ENCODE peak calls at places on chromosome 18, in four cellular contexts. G is A549, I is HepG2, F is GM12878. S is an unnamed sample.

GRCh38 chr18:13584826-13585225 is 141.5 kb downstream of the FAM210A start:
- DNase-seq in I (no peak), G (no peak), F (no peak), S (no peak)

GRCh38 chr18:4813708-4814107 is 358.6 kb upstream of the DLGAP1 start:
- DNase-seq in F (no peak), I (no peak), G (no peak), S (no peak)

GRCh38 chr18:35117951-35118411 is 76.8 kb downstream of the MAPRE2 start:
- DNase-seq in G (no peak), I (no peak), F (no peak), S (no peak)

GRCh38 chr18:65435529-65435928 is 315.3 kb upstream of the CDH7 start:
- DNase-seq in G (no peak), I (no peak), F (no peak), S (no peak)

GRCh38 chr18:54712315-54712714 is 116.0 kb upstream of the RAB27B start:
- DNase-seq in I (no peak), F (no peak), G (no peak), S (no peak)

GRCh38 chr18:48023334-48024008 is 93.0 kb upstream of the SMAD2 start:
- DNase-seq in I (peak; percentile 13), F (no peak), G (peak; percentile 65), S (peak; percentile 17)

GRCh38 chr18:69934866-69935265 is 12.8 kb downstream of the CD226 start:
- DNase-seq in I (no peak), G (no peak), F (no peak), S (no peak)

GRCh38 chr18:7084766-7085080 is 32.9 kb downstream of the LAMA1 start:
- DNase-seq in F (no peak), I (no peak), G (no peak), S (no peak)

GRCh38 chr18:13264091-13264777 is 45.7 kb downstream of the LDLRAD4 start:
- DNase-seq in G (no peak), I (no peak), F (no peak), S (no peak)

GRCh38 chr18:50194623-50195532 is at the start of gene MYO5B:
- DNase-seq in I (peak; percentile 63), F (no peak), G (peak; percentile 13), S (peak; percentile 44)

GRCh38 chr18:76459687-76460350 is 35.2 kb downstream of the ZNF516 start:
- DNase-seq in F (no peak), G (peak; percentile 69), I (no peak), S (no peak)

GRCh38 chr18:25019086-25019860 is 332.7 kb downstream of the ZNF521 start:
- DNase-seq in I (no peak), F (no peak), G (no peak), S (no peak)

GRCh38 chr18:24616638-24617037 is 156.2 kb downstream of the HRH4 start:
- DNase-seq in G (no peak), I (no peak), F (no peak), S (no peak)

GRCh38 chr18:69444221-69444620 is 43.5 kb downstream of the DOK6 start:
- DNase-seq in F (no peak), I (no peak), G (no peak), S (no peak)

GRCh38 chr18:35938158-35938557 is 34.3 kb upstream of the RMP24 start:
- DNase-seq in I (no peak), F (no peak), G (no peak), S (no peak)

GRCh38 chr18:45837283-45838070 is 12.0 kb downstream of the SIGLEC15 start:
- DNase-seq in G (no peak), I (no peak), F (no peak), S (no peak)

GRCh38 chr18:69447886-69448285 is 47.2 kb downstream of the DOK6 start:
- DNase-seq in I (no peak), F (no peak), G (no peak), S (no peak)

GRCh38 chr18:36025025-36025424 is 42.3 kb downstream of the RPRD1A start:
- DNase-seq in I (no peak), G (no peak), F (no peak), S (no peak)

GRCh38 chr18:8706545-8706980 is 1.2 kb downstream of the MTCL1 start:
- DNase-seq in F (no peak), I (no peak), G (no peak), S (no peak)

GRCh38 chr18:57881818-57882413 is 78.8 kb upstream of the ATP8B1 start:
- DNase-seq in F (peak; percentile 32), G (peak; percentile 20), I (peak; percentile 75), S (peak; percentile 41)
- TF ChIP-seq POLR2A in F (no peak), G (no peak), I (no peak), S (no peak)

GRCh38 chr18:59719533-59720325 is 22.5 kb upstream of the CCBE1 start:
- DNase-seq in F (no peak), I (no peak), G (no peak), S (no peak)

GRCh38 chr18:59721214-59721613 is 24.0 kb upstream of the CCBE1 start:
- DNase-seq in G (no peak), I (no peak), F (no peak), S (no peak)

GRCh38 chr18:59717291-59717690 is 20.1 kb upstream of the CCBE1 start:
- DNase-seq in G (no peak), F (no peak), I (no peak), S (no peak)

GRCh38 chr18:59715966-59716369 is 18.7 kb upstream of the CCBE1 start:
- DNase-seq in G (peak; percentile 40), I (no peak), F (no peak), S (no peak)

DNA sequence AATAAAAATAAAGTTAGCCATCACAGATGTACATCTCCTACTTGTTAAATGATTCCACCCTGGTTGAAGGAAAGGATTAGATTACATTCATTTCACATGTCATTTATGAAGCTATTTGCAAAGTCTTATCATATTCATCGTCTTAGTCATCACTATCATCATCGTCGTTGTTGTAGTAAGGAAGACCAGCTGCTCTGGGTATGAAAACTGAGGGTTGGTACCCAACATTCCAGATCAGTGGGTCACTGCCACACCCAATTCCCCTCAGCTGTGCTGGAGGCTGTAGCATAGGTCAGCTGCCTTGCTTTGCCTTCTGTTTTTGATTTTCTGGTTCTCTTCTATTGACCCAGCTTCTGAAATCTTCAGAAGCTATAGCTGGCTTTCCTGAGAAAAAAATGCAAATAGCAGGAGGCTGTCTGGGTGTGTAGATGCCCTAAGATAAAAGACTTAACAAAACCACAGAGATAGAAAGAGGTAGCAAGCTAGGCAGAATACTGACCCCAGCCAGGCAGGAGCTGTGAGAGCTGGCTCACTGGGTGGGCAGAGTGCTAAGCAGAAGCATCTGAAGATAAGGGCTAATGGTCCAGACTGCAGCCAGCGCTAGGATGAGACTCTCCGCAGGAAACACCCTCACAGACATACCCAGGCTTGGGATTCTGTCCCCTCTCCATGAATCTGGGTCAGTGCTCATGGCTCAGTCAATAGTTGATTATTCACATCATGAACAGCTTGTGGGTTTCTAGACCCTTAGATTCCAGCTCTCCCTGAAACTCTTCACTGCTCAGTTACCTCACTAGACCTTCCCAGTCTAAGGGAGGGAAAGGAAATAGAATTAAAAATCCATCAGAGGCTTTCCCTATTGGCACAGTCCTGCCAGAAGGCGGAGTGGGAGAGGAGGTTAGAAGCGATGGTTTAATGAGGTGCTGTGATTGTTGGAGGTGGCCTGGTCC is 21.2 kb upstream of the CCBE1 start:
- DNase-seq in G (peak; percentile 49), I (no peak), F (no peak), S (no peak)
- TF ChIP-seq CHD4 in G (no peak), I (no peak), F (no peak), S (no peak)

DNA sequence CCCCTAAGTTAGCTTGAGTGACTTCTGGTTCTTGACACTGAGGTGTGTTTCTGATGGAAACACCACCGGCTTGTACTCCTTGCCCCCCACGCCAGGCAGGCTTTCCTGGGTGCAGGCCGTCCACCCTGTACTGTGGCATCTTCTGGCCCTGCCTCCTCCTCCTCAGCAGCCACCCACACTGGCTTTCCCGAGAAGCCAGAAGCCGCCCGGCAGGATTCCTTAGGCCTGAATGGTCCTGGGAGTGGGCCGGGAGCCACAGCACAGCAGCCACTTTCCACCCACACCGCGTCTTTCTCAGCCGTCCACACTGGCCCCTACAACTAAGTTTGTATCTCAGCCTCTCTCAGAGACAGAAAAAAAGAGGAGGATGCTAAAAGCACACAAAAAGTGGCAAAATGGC is 2.1 kb upstream of the HSBP1L1 start:
- DNase-seq in F (no peak), G (no peak), I (no peak), S (no peak)
- TF ChIP-seq POLR2A in F (no peak), G (no peak), I (no peak), S (no peak)

GRCh38 chr18:79608069-79608468 is 71.5 kb upstream of the CTDP1 start:
- DNase-seq in F (no peak), I (no peak), G (no peak), S (no peak)

GRCh38 chr18:79610461-79611039 is 69.1 kb upstream of the CTDP1 start:
- DNase-seq in I (no peak), F (no peak), G (no peak), S (peak; percentile 28)

GRCh38 chr18:79608535-79608934 is 71.1 kb upstream of the CTDP1 start:
- DNase-seq in G (no peak), F (no peak), I (no peak), S (no peak)

GRCh38 chr18:79609841-79610281 is 69.7 kb upstream of the CTDP1 start:
- DNase-seq in G (no peak), I (no peak), F (no peak), S (no peak)

GRCh38 chr18:79609021-79609461 is 70.6 kb upstream of the CTDP1 start:
- DNase-seq in G (no peak), I (no peak), F (no peak), S (no peak)
- TF ChIP-seq CHD4 in G (no peak), I (no peak), F (no peak), S (no peak)